ENCODE peak calls at places on chromosomes 2 and 18, in seven cellular contexts. One of them, this sample, is unnamed. For H3K27me3, the result is how much of the 10 kb centered on the place peaks cover.

GRCh38 chr2:182952741-182953450 is 85.4 kb downstream of the NCKAP1 start:
- DNase-seq in neural progenitor cell: no peak
- DNase-seq in HepG2: no peak
- DNase-seq in tibial artery: no peak
- DNase-seq in uterus: no peak
- DNase-seq in ovary: no peak
- DNase-seq in right lobe of liver: no peak
- DNase-seq in this sample: no peak

GRCh38 chr18:5500158-5500939 is 43.4 kb downstream of the EPB41L3 start:
- DNase-seq in neural progenitor cell: no peak
- DNase-seq in HepG2: no peak
- DNase-seq in tibial artery: no peak
- DNase-seq in uterus: no peak
- DNase-seq in ovary: no peak
- DNase-seq in right lobe of liver: no peak
- DNase-seq in this sample: no peak

GRCh38 chr2:28510184-28510583 is 14.3 kb downstream of the PLB1 start:
- DNase-seq in neural progenitor cell: no peak
- DNase-seq in HepG2: no peak
- DNase-seq in tibial artery: no peak
- DNase-seq in uterus: no peak
- DNase-seq in ovary: no peak
- DNase-seq in right lobe of liver: no peak
- DNase-seq in this sample: no peak

GRCh38 chr2:7012141-7012809 is 95.1 kb downstream of the RNF144A start:
- DNase-seq in neural progenitor cell: no peak
- DNase-seq in HepG2: no peak
- DNase-seq in tibial artery: no peak
- DNase-seq in uterus: no peak
- DNase-seq in ovary: no peak
- DNase-seq in right lobe of liver: no peak
- DNase-seq in this sample: no peak

GRCh38 chr2:218954541-218955300 is 4.7 kb upstream of the CDK5R2 start:
- DNase-seq in neural progenitor cell: no peak
- DNase-seq in HepG2: no peak
- DNase-seq in tibial artery: no peak
- DNase-seq in uterus: no peak
- DNase-seq in ovary: no peak
- DNase-seq in right lobe of liver: no peak
- DNase-seq in this sample: no peak

GRCh38 chr18:27772081-27772480 is 404.8 kb downstream of the CDH2 start:
- DNase-seq in neural progenitor cell: no peak
- DNase-seq in HepG2: no peak
- DNase-seq in tibial artery: no peak
- DNase-seq in uterus: no peak
- DNase-seq in ovary: no peak
- DNase-seq in right lobe of liver: no peak
- DNase-seq in this sample: no peak

GRCh38 chr2:68745006-68745405 is 10.4 kb downstream of the ARHGAP25 start:
- DNase-seq in neural progenitor cell: no peak
- DNase-seq in HepG2: no peak
- DNase-seq in tibial artery: no peak
- DNase-seq in uterus: no peak
- DNase-seq in ovary: no peak
- DNase-seq in right lobe of liver: no peak
- DNase-seq in this sample: no peak

GRCh38 chr2:31239842-31240198 is 5.9 kb downstream of the EHD3 start:
- DNase-seq in neural progenitor cell: no peak
- DNase-seq in HepG2: no peak
- DNase-seq in tibial artery: peak
- DNase-seq in uterus: peak
- DNase-seq in ovary: no peak
- DNase-seq in right lobe of liver: peak
- DNase-seq in this sample: no peak

GRCh38 chr2:128472789-128473174 is 154.1 kb upstream of the HS6ST1 start:
- DNase-seq in neural progenitor cell: peak
- DNase-seq in HepG2: no peak
- DNase-seq in tibial artery: no peak
- DNase-seq in uterus: no peak
- DNase-seq in ovary: no peak
- DNase-seq in right lobe of liver: no peak
- DNase-seq in this sample: no peak

GRCh38 chr2:197158591-197159550 is 151.7 kb downstream of the ANKRD44 start:
- DNase-seq in neural progenitor cell: no peak
- DNase-seq in HepG2: peak
- DNase-seq in tibial artery: no peak
- DNase-seq in uterus: no peak
- DNase-seq in ovary: no peak
- DNase-seq in right lobe of liver: no peak
- DNase-seq in this sample: no peak

GRCh38 chr2:227186751-227187150 is 22.3 kb downstream of the COL4A3 start:
- DNase-seq in neural progenitor cell: no peak
- DNase-seq in HepG2: no peak
- DNase-seq in tibial artery: no peak
- DNase-seq in uterus: no peak
- DNase-seq in ovary: no peak
- DNase-seq in right lobe of liver: no peak
- DNase-seq in this sample: no peak

GRCh38 chr18:69250305-69251151 is 150.2 kb upstream of the DOK6 start:
- DNase-seq in neural progenitor cell: no peak
- DNase-seq in HepG2: no peak
- DNase-seq in tibial artery: no peak
- DNase-seq in uterus: no peak
- DNase-seq in ovary: no peak
- DNase-seq in right lobe of liver: no peak
- DNase-seq in this sample: no peak

GRCh38 chr18:26865557-26865956 is at the start of gene AQP4:
- DNase-seq in neural progenitor cell: peak
- DNase-seq in HepG2: no peak
- DNase-seq in tibial artery: no peak
- DNase-seq in uterus: no peak
- DNase-seq in ovary: no peak
- DNase-seq in right lobe of liver: no peak
- DNase-seq in this sample: no peak

GRCh38 chr2:106232633-106233032 is 38.5 kb upstream of the UXS1 start:
- DNase-seq in neural progenitor cell: no peak
- DNase-seq in HepG2: no peak
- DNase-seq in tibial artery: no peak
- DNase-seq in uterus: no peak
- DNase-seq in ovary: no peak
- DNase-seq in right lobe of liver: no peak
- DNase-seq in this sample: no peak

GRCh38 chr18:5997361-5997760 is 102.0 kb upstream of the TMEM200C start:
- DNase-seq in neural progenitor cell: no peak
- DNase-seq in HepG2: no peak
- DNase-seq in tibial artery: no peak
- DNase-seq in uterus: no peak
- DNase-seq in ovary: no peak
- DNase-seq in right lobe of liver: no peak
- DNase-seq in this sample: no peak

GRCh38 chr2:241798081-241798630 is 10.8 kb upstream of the NEU4 start:
- DNase-seq in neural progenitor cell: no peak
- DNase-seq in HepG2: no peak
- DNase-seq in tibial artery: peak
- DNase-seq in uterus: peak
- DNase-seq in ovary: peak
- DNase-seq in right lobe of liver: no peak
- DNase-seq in this sample: no peak

GRCh38 chr18:74631242-74632087 is 33.8 kb downstream of the ZNF407 start:
- DNase-seq in neural progenitor cell: no peak
- DNase-seq in HepG2: no peak
- DNase-seq in tibial artery: no peak
- DNase-seq in uterus: no peak
- DNase-seq in ovary: no peak
- DNase-seq in right lobe of liver: no peak
- DNase-seq in this sample: no peak

DNA sequence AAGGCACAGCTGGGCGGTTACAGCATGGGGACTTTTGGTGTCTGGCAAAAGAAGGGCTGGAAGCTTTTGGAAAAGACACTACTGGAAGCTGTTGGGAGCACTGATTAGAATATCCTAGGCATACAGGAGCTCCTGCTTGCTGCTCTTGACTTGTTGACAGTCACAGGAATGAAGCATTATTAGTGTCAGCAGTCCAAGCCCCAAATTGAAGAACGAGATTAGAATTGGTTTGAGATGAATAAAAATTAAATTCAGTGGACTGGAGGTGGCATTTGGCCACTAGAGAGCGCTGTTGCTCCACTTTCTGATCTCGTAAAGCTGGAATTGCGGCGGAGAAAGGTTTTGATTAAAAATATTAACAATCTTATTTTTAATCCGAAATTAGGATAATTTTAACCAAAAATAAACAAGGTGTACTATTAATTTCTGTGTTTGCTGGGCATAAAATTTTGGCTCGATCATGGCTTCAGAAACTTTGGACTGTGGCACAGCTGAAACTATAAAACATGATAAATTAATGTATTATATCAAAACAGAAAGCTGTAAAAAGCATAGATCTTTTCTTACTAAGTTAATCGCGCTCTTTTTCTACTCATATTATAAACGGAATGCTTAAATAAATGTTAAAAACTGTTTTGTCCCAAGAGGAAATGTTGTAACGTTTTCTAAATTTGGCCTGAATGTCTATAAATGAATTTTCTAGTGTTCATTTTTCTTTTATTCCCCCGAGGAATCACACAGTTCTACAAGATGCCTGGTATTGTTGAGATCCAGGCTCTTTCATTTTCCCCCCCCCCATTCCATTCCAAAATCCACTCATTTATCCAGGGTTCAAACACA is 2.4 kb upstream of the HOXD8 start:
- DNase-seq in neural progenitor cell: peak
- DNase-seq in HepG2: peak
- DNase-seq in tibial artery: peak
- DNase-seq in uterus: peak
- DNase-seq in ovary: peak
- DNase-seq in right lobe of liver: peak
- DNase-seq in this sample: no peak
- H3K27me3 ChIP-seq in neural progenitor cell: half or more
- H3K27me3 ChIP-seq in HepG2: under half
- H3K27me3 ChIP-seq in tibial artery: half or more
- H3K27me3 ChIP-seq in uterus: under half
- H3K27me3 ChIP-seq in ovary: under half
- H3K27me3 ChIP-seq in right lobe of liver: half or more
- H3K27me3 ChIP-seq in this sample: under half

DNA sequence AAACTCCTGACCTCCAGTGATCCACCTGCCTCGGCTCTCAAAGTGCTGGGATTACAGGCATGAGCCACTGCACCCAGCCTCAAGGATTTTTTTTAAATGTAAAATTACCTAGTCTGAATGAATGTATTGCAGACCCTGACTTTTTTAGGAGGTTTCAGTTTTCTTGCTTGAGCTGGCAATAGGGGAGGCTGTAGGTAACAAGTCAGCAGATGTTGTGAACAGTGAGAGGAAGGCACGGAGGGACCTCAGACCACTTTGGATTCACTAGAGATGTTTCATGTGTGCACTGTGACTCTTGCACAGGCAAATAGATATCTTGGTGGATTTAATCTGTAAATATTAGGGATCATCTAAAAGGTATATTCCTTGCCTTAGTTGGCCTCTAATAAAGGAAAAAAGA is 6.4 kb downstream of the NDUFV2 start:
- DNase-seq in neural progenitor cell: no peak
- DNase-seq in HepG2: no peak
- DNase-seq in tibial artery: no peak
- DNase-seq in uterus: no peak
- DNase-seq in ovary: no peak
- DNase-seq in right lobe of liver: no peak
- DNase-seq in this sample: no peak
- H3K4me3 ChIP-seq in neural progenitor cell: peak
- H3K4me3 ChIP-seq in HepG2: no peak
- H3K4me3 ChIP-seq in tibial artery: no peak
- H3K4me3 ChIP-seq in uterus: no peak
- H3K4me3 ChIP-seq in ovary: no peak
- H3K4me3 ChIP-seq in right lobe of liver: no peak
- H3K4me3 ChIP-seq in this sample: no peak

GRCh38 chr2:210663574-210663973 is 107.2 kb downstream of the CPS1 start:
- DNase-seq in neural progenitor cell: peak
- DNase-seq in HepG2: peak
- DNase-seq in tibial artery: no peak
- DNase-seq in uterus: no peak
- DNase-seq in ovary: no peak
- DNase-seq in right lobe of liver: no peak
- DNase-seq in this sample: no peak
- TF ChIP-seq CTCF in neural progenitor cell: peak
- TF ChIP-seq CTCF in HepG2: peak
- TF ChIP-seq CTCF in tibial artery: no peak
- TF ChIP-seq CTCF in uterus: no peak
- TF ChIP-seq CTCF in ovary: no peak
- TF ChIP-seq CTCF in right lobe of liver: peak
- TF ChIP-seq CTCF in this sample: no peak

GRCh38 chr2:144567745-144568144 is 47.8 kb upstream of the ZEB2 start:
- DNase-seq in neural progenitor cell: peak
- DNase-seq in HepG2: no peak
- DNase-seq in tibial artery: no peak
- DNase-seq in uterus: no peak
- DNase-seq in ovary: no peak
- DNase-seq in right lobe of liver: no peak
- DNase-seq in this sample: no peak
- H3K27me3 ChIP-seq in neural progenitor cell: under half
- H3K27me3 ChIP-seq in HepG2: under half
- H3K27me3 ChIP-seq in tibial artery: under half
- H3K27me3 ChIP-seq in uterus: under half
- H3K27me3 ChIP-seq in ovary: under half
- H3K27me3 ChIP-seq in right lobe of liver: under half
- H3K27me3 ChIP-seq in this sample: under half